ENCODE peak calls at places on chromosomes 3 and 15, in seven cellular contexts. One of them, this sample, is unnamed.

GRCh38 chr15:89326316-89326715 is 8.3 kb downstream of the POLG start:
- DNase-seq in GM06990: no peak
- DNase-seq in RPMI7951: no peak
- DNase-seq in activated effector memory CD4-positive, alpha-beta T cell treated with Interleukin-2 at 50 U/mL for 16 hours: no peak
- DNase-seq in Karpas-422: no peak
- DNase-seq in T-helper 1 cell: no peak
- DNase-seq in epithelial cell of esophagus: no peak
- DNase-seq in this sample: peak

GRCh38 chr15:33089165-33089877 is 105.2 kb downstream of the FMN1 start:
- DNase-seq in GM06990: no peak
- DNase-seq in RPMI7951: no peak
- DNase-seq in activated effector memory CD4-positive, alpha-beta T cell treated with Interleukin-2 at 50 U/mL for 16 hours: no peak
- DNase-seq in Karpas-422: no peak
- DNase-seq in T-helper 1 cell: no peak
- DNase-seq in epithelial cell of esophagus: no peak
- DNase-seq in this sample: no peak

GRCh38 chr3:60609446-60609845 is 641.8 kb downstream of the FHIT start:
- DNase-seq in GM06990: no peak
- DNase-seq in RPMI7951: peak
- DNase-seq in activated effector memory CD4-positive, alpha-beta T cell treated with Interleukin-2 at 50 U/mL for 16 hours: no peak
- DNase-seq in Karpas-422: no peak
- DNase-seq in T-helper 1 cell: no peak
- DNase-seq in epithelial cell of esophagus: no peak
- DNase-seq in this sample: no peak

GRCh38 chr3:130843441-130843840 is 50.4 kb upstream of the ATP2C1 start:
- DNase-seq in GM06990: no peak
- DNase-seq in RPMI7951: no peak
- DNase-seq in activated effector memory CD4-positive, alpha-beta T cell treated with Interleukin-2 at 50 U/mL for 16 hours: no peak
- DNase-seq in Karpas-422: no peak
- DNase-seq in T-helper 1 cell: no peak
- DNase-seq in epithelial cell of esophagus: no peak
- DNase-seq in this sample: no peak

GRCh38 chr15:68464451-68465090 is 32.6 kb upstream of the ITGA11 start:
- DNase-seq in GM06990: no peak
- DNase-seq in RPMI7951: peak
- DNase-seq in activated effector memory CD4-positive, alpha-beta T cell treated with Interleukin-2 at 50 U/mL for 16 hours: no peak
- DNase-seq in Karpas-422: no peak
- DNase-seq in T-helper 1 cell: no peak
- DNase-seq in epithelial cell of esophagus: no peak
- DNase-seq in this sample: no peak

GRCh38 chr15:59437777-59438574 is at the start of gene FAM81A:
- DNase-seq in GM06990: peak
- DNase-seq in RPMI7951: peak
- DNase-seq in activated effector memory CD4-positive, alpha-beta T cell treated with Interleukin-2 at 50 U/mL for 16 hours: no peak
- DNase-seq in Karpas-422: peak
- DNase-seq in T-helper 1 cell: no peak
- DNase-seq in epithelial cell of esophagus: peak
- DNase-seq in this sample: peak

GRCh38 chr3:52289747-52290595 is 2.3 kb downstream of the GLYCTK start:
- DNase-seq in GM06990: no peak
- DNase-seq in RPMI7951: no peak
- DNase-seq in activated effector memory CD4-positive, alpha-beta T cell treated with Interleukin-2 at 50 U/mL for 16 hours: no peak
- DNase-seq in Karpas-422: no peak
- DNase-seq in T-helper 1 cell: no peak
- DNase-seq in epithelial cell of esophagus: no peak
- DNase-seq in this sample: no peak

GRCh38 chr15:76533060-76533955 is 196.7 kb downstream of the ISL2 start:
- DNase-seq in GM06990: no peak
- DNase-seq in RPMI7951: no peak
- DNase-seq in activated effector memory CD4-positive, alpha-beta T cell treated with Interleukin-2 at 50 U/mL for 16 hours: no peak
- DNase-seq in Karpas-422: no peak
- DNase-seq in T-helper 1 cell: no peak
- DNase-seq in epithelial cell of esophagus: peak
- DNase-seq in this sample: no peak

GRCh38 chr3:153970735-153971347 is 150.3 kb upstream of the ARHGEF26 start:
- DNase-seq in GM06990: no peak
- DNase-seq in RPMI7951: no peak
- DNase-seq in activated effector memory CD4-positive, alpha-beta T cell treated with Interleukin-2 at 50 U/mL for 16 hours: no peak
- DNase-seq in Karpas-422: peak
- DNase-seq in T-helper 1 cell: no peak
- DNase-seq in epithelial cell of esophagus: peak
- DNase-seq in this sample: peak

GRCh38 chr3:147656023-147656422 is 246.9 kb downstream of the ZIC1 start:
- DNase-seq in GM06990: no peak
- DNase-seq in RPMI7951: no peak
- DNase-seq in activated effector memory CD4-positive, alpha-beta T cell treated with Interleukin-2 at 50 U/mL for 16 hours: no peak
- DNase-seq in Karpas-422: no peak
- DNase-seq in T-helper 1 cell: no peak
- DNase-seq in epithelial cell of esophagus: no peak
- DNase-seq in this sample: no peak

GRCh38 chr15:69881310-69881660 is 216.4 kb downstream of the TLE3 start:
- DNase-seq in GM06990: peak
- DNase-seq in RPMI7951: no peak
- DNase-seq in activated effector memory CD4-positive, alpha-beta T cell treated with Interleukin-2 at 50 U/mL for 16 hours: no peak
- DNase-seq in Karpas-422: peak
- DNase-seq in T-helper 1 cell: no peak
- DNase-seq in epithelial cell of esophagus: peak
- DNase-seq in this sample: peak

GRCh38 chr3:4745240-4745620 is 234.0 kb upstream of the BHLHE40 start:
- DNase-seq in GM06990: no peak
- DNase-seq in RPMI7951: no peak
- DNase-seq in activated effector memory CD4-positive, alpha-beta T cell treated with Interleukin-2 at 50 U/mL for 16 hours: no peak
- DNase-seq in Karpas-422: no peak
- DNase-seq in T-helper 1 cell: no peak
- DNase-seq in epithelial cell of esophagus: no peak
- DNase-seq in this sample: no peak

GRCh38 chr15:22788004-22788403 is 1.6 kb downstream of the NIPA1 start:
- DNase-seq in GM06990: no peak
- DNase-seq in RPMI7951: no peak
- DNase-seq in activated effector memory CD4-positive, alpha-beta T cell treated with Interleukin-2 at 50 U/mL for 16 hours: no peak
- DNase-seq in Karpas-422: no peak
- DNase-seq in T-helper 1 cell: no peak
- DNase-seq in epithelial cell of esophagus: no peak
- DNase-seq in this sample: no peak

GRCh38 chr3:120450261-120450913 is 405 bp downstream of the FSTL1 start:
- DNase-seq in GM06990: peak
- DNase-seq in RPMI7951: peak
- DNase-seq in activated effector memory CD4-positive, alpha-beta T cell treated with Interleukin-2 at 50 U/mL for 16 hours: no peak
- DNase-seq in Karpas-422: no peak
- DNase-seq in T-helper 1 cell: no peak
- DNase-seq in epithelial cell of esophagus: peak
- DNase-seq in this sample: no peak

GRCh38 chr15:73924258-73924921 is 1.9 kb upstream of the LOXL1 start:
- DNase-seq in GM06990: no peak
- DNase-seq in RPMI7951: peak
- DNase-seq in activated effector memory CD4-positive, alpha-beta T cell treated with Interleukin-2 at 50 U/mL for 16 hours: no peak
- DNase-seq in Karpas-422: peak
- DNase-seq in T-helper 1 cell: no peak
- DNase-seq in epithelial cell of esophagus: peak
- DNase-seq in this sample: no peak

GRCh38 chr15:31398677-31399260 is 72.1 kb downstream of the KLF13 start:
- DNase-seq in GM06990: no peak
- DNase-seq in RPMI7951: peak
- DNase-seq in activated effector memory CD4-positive, alpha-beta T cell treated with Interleukin-2 at 50 U/mL for 16 hours: no peak
- DNase-seq in Karpas-422: no peak
- DNase-seq in T-helper 1 cell: no peak
- DNase-seq in epithelial cell of esophagus: no peak
- DNase-seq in this sample: no peak

GRCh38 chr3:131402391-131403039 is 20.9 kb downstream of the NUDT16 start:
- DNase-seq in GM06990: peak
- DNase-seq in RPMI7951: peak
- DNase-seq in activated effector memory CD4-positive, alpha-beta T cell treated with Interleukin-2 at 50 U/mL for 16 hours: no peak
- DNase-seq in Karpas-422: peak
- DNase-seq in T-helper 1 cell: no peak
- DNase-seq in epithelial cell of esophagus: peak
- DNase-seq in this sample: no peak

GRCh38 chr3:15982667-15983145 is 184.9 kb upstream of the ANKRD28 start:
- DNase-seq in GM06990: no peak
- DNase-seq in RPMI7951: peak
- DNase-seq in activated effector memory CD4-positive, alpha-beta T cell treated with Interleukin-2 at 50 U/mL for 16 hours: no peak
- DNase-seq in Karpas-422: no peak
- DNase-seq in T-helper 1 cell: no peak
- DNase-seq in epithelial cell of esophagus: peak
- DNase-seq in this sample: no peak

GRCh38 chr15:69719527-69719926 is 266.9 kb downstream of the RPLP1 start:
- DNase-seq in GM06990: no peak
- DNase-seq in RPMI7951: peak
- DNase-seq in activated effector memory CD4-positive, alpha-beta T cell treated with Interleukin-2 at 50 U/mL for 16 hours: peak
- DNase-seq in Karpas-422: no peak
- DNase-seq in T-helper 1 cell: peak
- DNase-seq in epithelial cell of esophagus: no peak
- DNase-seq in this sample: peak

This sample was measured in OCI-LY7.